ENCODE peak calls at places on chromosomes 13 and 19, in seven cellular contexts. V is GM23338; L is H9; Z is CD8-positive, alpha-beta memory T cell; H is heart left ventricle; Q is spleen; T is PC-3. F is an unnamed sample. For H3K27me3, the result is how much of the 10 kb centered on the place peaks cover.

GRCh38 chr13:28408235-28408848 is 86.6 kb downstream of the FLT1 start:
- DNase-seq in V (no peak), L (no peak), Z (no peak), H (peak), Q (peak), T (no peak), F (peak)

GRCh38 chr13:84609716-84610115 is 727.4 kb upstream of the SLITRK1 start:
- DNase-seq in V (no peak), L (no peak), Z (no peak), H (no peak), Q (no peak), T (peak), F (no peak)

GRCh38 chr19:4981681-4981958 is 12.7 kb downstream of the KDM4B start:
- DNase-seq in V (no peak), L (no peak), Z (no peak), H (no peak), Q (no peak), T (no peak), F (no peak)

GRCh38 chr19:18611327-18612050 is 1.2 kb upstream of the TMEM59L start:
- DNase-seq in V (peak), L (peak), Z (no peak), H (no peak), Q (no peak), T (no peak), F (no peak)

GRCh38 chr19:39144487-39145071 is 19.0 kb downstream of the PAK4 start:
- DNase-seq in V (peak), L (no peak), Z (no peak), H (no peak), Q (no peak), T (no peak), F (peak)

GRCh38 chr13:63774133-63774532 is 2358.5 kb upstream of the PCDH20 start:
- DNase-seq in V (no peak), L (no peak), Z (no peak), H (no peak), Q (no peak), T (peak), F (no peak)

GRCh38 chr19:3046621-3047306 is 15.5 kb downstream of the TLE5 start:
- DNase-seq in V (peak), L (peak), Z (no peak), H (no peak), Q (no peak), T (no peak), F (no peak)

GRCh38 chr13:30731658-30732390 is 3.5 kb upstream of the ALOX5AP start:
- DNase-seq in V (no peak), L (no peak), Z (no peak), H (no peak), Q (no peak), T (no peak), F (no peak)

GRCh38 chr13:85990397-85990796 is 191.2 kb upstream of the SLITRK6 start:
- DNase-seq in V (no peak), L (no peak), Z (no peak), H (no peak), Q (no peak), T (no peak), F (no peak)

GRCh38 chr19:43438291-43439162 is 23.8 kb downstream of the TEX101 start:
- DNase-seq in V (no peak), L (no peak), Z (no peak), H (peak), Q (no peak), T (peak), F (no peak)

GRCh38 chr19:50910722-50911121 is 473 bp downstream of the KLK4 start:
- DNase-seq in V (no peak), L (no peak), Z (no peak), H (no peak), Q (no peak), T (no peak), F (no peak)

GRCh38 chr19:50911206-50912101 is at the start of gene KLK4:
- DNase-seq in V (no peak), L (no peak), Z (no peak), H (no peak), Q (no peak), T (no peak), F (no peak)

GRCh38 chr19:50909240-50910070 is 1.7 kb downstream of the KLK4 start:
- DNase-seq in V (peak), L (peak), Z (no peak), H (no peak), Q (no peak), T (peak), F (peak)

GRCh38 chr19:50906217-50906616 is 5.0 kb downstream of the KLK4 start:
- DNase-seq in V (peak), L (peak), Z (no peak), H (no peak), Q (no peak), T (peak), F (no peak)

GRCh38 chr19:50908311-50908710 is 2.9 kb downstream of the KLK4 start:
- DNase-seq in V (no peak), L (no peak), Z (no peak), H (no peak), Q (no peak), T (no peak), F (no peak)
- H3K27me3 ChIP-seq in V (under half), L (under half), Z (under half), H (half or more), Q (under half), T (half or more), F (under half)

GRCh38 chr19:33219261-33219812 is 6.3 kb downstream of the SLC7A10 start:
- DNase-seq in V (peak), L (peak), Z (no peak), H (no peak), Q (no peak), T (no peak), F (no peak)

GRCh38 chr19:33221641-33222040 is 4.0 kb downstream of the SLC7A10 start:
- DNase-seq in V (no peak), L (no peak), Z (no peak), H (no peak), Q (no peak), T (peak), F (no peak)

GRCh38 chr19:33217881-33218280 is 7.8 kb downstream of the SLC7A10 start:
- DNase-seq in V (no peak), L (no peak), Z (no peak), H (no peak), Q (no peak), T (no peak), F (no peak)

GRCh38 chr19:33220735-33221134 is 4.9 kb downstream of the SLC7A10 start:
- DNase-seq in V (no peak), L (no peak), Z (no peak), H (no peak), Q (no peak), T (no peak), F (no peak)

DNA sequence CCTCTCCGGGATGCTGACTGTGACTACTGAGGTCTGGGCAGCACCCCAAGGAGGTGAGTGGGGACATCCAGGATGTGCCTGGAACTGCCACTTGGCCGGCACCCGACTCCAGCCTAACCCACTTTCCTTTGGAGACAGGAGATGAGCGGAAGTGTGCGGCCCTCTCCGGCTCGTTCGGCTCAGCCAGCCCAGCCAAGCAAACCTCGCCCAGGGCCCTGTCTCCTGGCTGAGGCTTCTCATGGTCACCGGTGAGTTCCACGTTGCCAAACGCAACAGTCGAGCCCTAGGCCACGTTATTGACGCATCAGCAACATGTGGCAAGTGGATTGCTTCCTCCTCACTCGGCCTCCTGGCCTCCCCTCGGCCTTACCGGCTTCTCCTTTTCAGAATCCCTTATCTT is 5.5 kb downstream of the SLC7A10 start:
- DNase-seq in V (no peak), L (no peak), Z (no peak), H (no peak), Q (no peak), T (no peak), F (no peak)
- H3K27me3 ChIP-seq in V (under half), L (under half), Z (under half), H (half or more), Q (under half), T (under half), F (under half)

GRCh38 chr19:49425178-49425577 is at the start of gene GFY:
- DNase-seq in V (no peak), L (no peak), Z (no peak), H (no peak), Q (no peak), T (no peak), F (no peak)
- H3K27me3 ChIP-seq in V (half or more), L (under half), Z (half or more), H (half or more), Q (half or more), T (half or more), F (half or more)

DNA sequence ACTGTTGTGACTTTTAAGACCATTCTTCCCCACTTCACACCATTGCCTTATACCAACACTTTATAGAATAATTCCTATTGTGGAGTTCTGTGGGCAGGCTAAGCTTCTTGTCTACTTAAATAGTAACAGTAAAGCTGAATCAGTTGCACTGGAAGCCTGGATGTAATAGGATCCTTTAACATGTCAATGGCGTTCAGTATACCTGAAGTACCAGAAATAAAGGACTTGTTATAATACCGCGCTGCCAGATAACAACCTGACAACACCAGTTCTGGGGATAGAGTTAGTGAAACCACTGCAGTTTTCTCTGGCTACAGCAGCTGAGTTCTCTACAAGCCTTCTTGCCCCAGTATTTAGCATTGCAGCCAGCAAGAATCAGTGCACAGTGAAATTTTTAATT is 52.0 kb upstream of the TNFRSF19 start:
- DNase-seq in V (no peak), L (no peak), Z (no peak), H (no peak), Q (no peak), T (no peak), F (no peak)
- H3K27me3 ChIP-seq in V (under half), L (under half), Z (under half), H (under half), Q (under half), T (under half), F (under half)

GRCh38 chr13:111981446-111982165 is 85.3 kb upstream of the SOX1 start:
- DNase-seq in V (no peak), L (no peak), Z (no peak), H (no peak), Q (no peak), T (no peak), F (no peak)
- H3K27me3 ChIP-seq in V (under half), L (under half), Z (under half), H (under half), Q (under half), T (under half), F (under half)

DNA sequence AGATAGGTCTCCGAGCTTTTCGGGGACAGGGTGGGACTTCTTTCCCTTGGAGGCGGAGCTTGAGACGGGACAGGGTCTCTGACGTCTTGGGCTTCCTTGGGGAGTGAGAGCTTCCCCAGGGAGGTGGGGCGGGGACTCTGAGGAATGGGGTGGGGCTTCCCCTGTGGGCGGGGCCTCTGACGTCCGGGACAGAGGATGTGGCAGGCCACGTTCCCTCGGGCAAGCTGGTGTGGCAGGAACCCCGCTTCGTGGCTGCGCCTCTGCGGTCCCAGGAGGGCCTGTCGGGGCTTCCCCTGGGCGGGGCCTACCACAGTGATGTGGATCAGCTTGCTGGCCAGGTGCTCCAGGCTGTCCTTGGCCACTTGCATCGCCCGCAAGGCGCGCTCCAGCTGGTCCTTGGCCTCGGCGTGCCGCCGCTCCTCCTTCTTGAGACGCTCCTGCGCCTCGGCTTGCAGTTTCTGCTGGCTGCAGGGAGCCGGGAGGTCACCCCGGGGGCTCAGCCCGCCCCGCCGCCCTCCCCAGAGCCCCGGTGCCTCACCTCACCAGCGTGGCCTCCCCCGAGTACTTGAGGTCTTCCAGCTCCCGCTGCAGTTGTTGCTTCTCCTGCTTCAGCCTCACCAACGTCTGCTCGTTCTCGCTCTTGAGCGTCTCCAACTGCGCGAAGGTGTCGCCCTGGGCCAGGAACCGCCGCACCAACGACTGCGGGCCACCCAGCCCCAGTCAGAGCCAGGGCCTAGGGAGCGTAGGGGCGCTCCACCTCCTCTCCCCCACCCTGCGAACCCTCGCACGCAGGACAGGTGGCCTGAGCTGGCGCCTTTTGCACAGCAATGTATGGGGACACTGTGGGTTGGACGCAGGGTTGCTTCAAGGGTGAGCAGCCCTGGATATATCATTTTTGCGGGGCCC is 3.3 kb upstream of the RGL3 start:
- DNase-seq in V (peak), L (peak), Z (peak), H (peak), Q (peak), T (no peak), F (peak)
- H3K27me3 ChIP-seq in V (under half), L (under half), Z (under half), H (under half), Q (half or more), T (under half), F (under half)

DNA sequence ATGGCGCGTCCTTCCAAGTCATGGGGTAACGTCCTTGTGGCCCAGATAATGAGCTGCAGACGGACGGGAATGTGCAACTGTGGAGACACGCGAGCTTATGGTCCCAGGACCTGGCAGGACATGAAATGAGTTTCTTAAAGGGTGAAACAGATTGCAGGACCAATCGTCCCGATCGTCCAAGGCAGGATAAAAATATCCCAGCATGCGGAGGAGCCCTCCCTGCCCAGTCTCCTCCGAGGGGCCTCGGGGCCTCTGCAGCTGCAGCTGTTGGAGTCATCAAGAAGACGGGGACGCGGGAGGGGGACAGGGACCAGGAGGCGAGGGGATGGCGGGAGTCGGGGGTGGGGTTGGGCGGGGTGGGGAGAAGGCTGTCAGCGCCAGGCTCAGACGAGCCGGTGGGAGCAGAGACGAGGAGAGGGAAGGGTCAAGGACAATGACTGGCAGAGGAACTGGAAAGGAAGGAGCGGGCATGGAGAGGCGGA is 14.4 kb upstream of the GARIN5A start:
- DNase-seq in V (no peak), L (peak), Z (no peak), H (peak), Q (peak), T (no peak), F (no peak)
- H3K27me3 ChIP-seq in V (half or more), L (under half), Z (under half), H (under half), Q (under half), T (under half), F (under half)

GRCh38 chr19:30223866-30224688 is 148.1 kb upstream of the ZNF536 start:
- DNase-seq in V (no peak), L (no peak), Z (no peak), H (no peak), Q (no peak), T (no peak), F (no peak)

GRCh38 chr19:30221176-30221575 is 151.0 kb upstream of the ZNF536 start:
- DNase-seq in V (no peak), L (no peak), Z (no peak), H (no peak), Q (no peak), T (no peak), F (no peak)

GRCh38 chr19:30222428-30222873 is 149.7 kb upstream of the ZNF536 start:
- DNase-seq in V (peak), L (peak), Z (no peak), H (no peak), Q (no peak), T (no peak), F (no peak)

GRCh38 chr19:30224689-30225606 is 147.2 kb upstream of the ZNF536 start:
- DNase-seq in V (peak), L (no peak), Z (no peak), H (no peak), Q (no peak), T (no peak), F (no peak)

GRCh38 chr19:30222993-30223865 is 149.0 kb upstream of the ZNF536 start:
- DNase-seq in V (peak), L (peak), Z (no peak), H (no peak), Q (no peak), T (no peak), F (no peak)
- H3K27me3 ChIP-seq in V (half or more), L (under half), Z (under half), H (half or more), Q (under half), T (under half), F (under half)

GRCh38 chr19:50308991-50309390 is 20.2 kb downstream of the KCNC3 start:
- DNase-seq in V (no peak), L (no peak), Z (no peak), H (no peak), Q (no peak), T (no peak), F (no peak)
- H3K27me3 ChIP-seq in V (under half), L (under half), Z (under half), H (under half), Q (under half), T (under half), F (under half)

F was measured in endothelial cell of umbilical vein.